ENCODE peak calls at places on chromosomes 3 and 15, in eight cellular contexts. M is HFFc6, K is RWPE1, V is aorta, P is HuH-7, A is cardiac fibroblast, X is HS-5, J is T-helper 9 cell. G is an unnamed sample.

GRCh38 chr3:132652640-132653270 is 6.9 kb downstream of the ACAD11 start:
- DNase-seq in M (no peak), K (no peak), V (no peak), P (no peak), A (no peak), X (no peak), J (no peak), G (no peak)

GRCh38 chr3:50322386-50323091 is at the start of gene HYAL2:
- DNase-seq in M (no peak), K (no peak), V (no peak), P (no peak), A (peak; percentile 76), X (no peak), J (no peak), G (no peak)

GRCh38 chr3:189324538-189325138 is 152.9 kb downstream of the TPRG1 start:
- DNase-seq in M (peak; percentile 71), K (peak; percentile 77), V (no peak), P (peak; percentile 20), A (peak; percentile 67), X (peak; percentile 91), J (peak; percentile 68), G (peak; percentile 88)

GRCh38 chr3:168939651-168940238 is 723.8 kb downstream of the MECOM start:
- DNase-seq in M (no peak), K (no peak), V (no peak), P (no peak), A (no peak), X (no peak), J (no peak), G (no peak)

GRCh38 chr3:149479621-149480325 is 5.3 kb downstream of the TM4SF4 start:
- DNase-seq in M (no peak), K (no peak), V (no peak), P (no peak), A (peak; percentile 59), X (no peak), J (no peak), G (no peak)

GRCh38 chr3:177201707-177202397 is 4.6 kb upstream of the TBL1XR1 start:
- DNase-seq in M (no peak), K (peak; percentile 74), V (no peak), P (no peak), A (no peak), X (no peak), J (peak; percentile 13), G (no peak)

GRCh38 chr15:32721594-32721993 is 3.8 kb downstream of the GREM1 start:
- DNase-seq in M (no peak), K (no peak), V (no peak), P (no peak), A (no peak), X (no peak), J (no peak), G (no peak)

GRCh38 chr3:107660316-107660976 is 137.7 kb downstream of the BBX start:
- DNase-seq in M (peak; percentile 41), K (no peak), V (no peak), P (no peak), A (peak; percentile 78), X (no peak), J (no peak), G (peak; percentile 57)

GRCh38 chr15:66591322-66591862 is 25.6 kb upstream of the LCTL start:
- DNase-seq in M (no peak), K (no peak), V (no peak), P (no peak), A (no peak), X (no peak), J (no peak), G (no peak)

GRCh38 chr3:108391917-108392585 is 95.7 kb downstream of the HHLA2 start:
- DNase-seq in M (no peak), K (no peak), V (no peak), P (no peak), A (peak; percentile 56), X (peak; percentile 10), J (no peak), G (no peak)

GRCh38 chr3:116423365-116423764 is 21.9 kb downstream of the LSAMP start:
- DNase-seq in M (no peak), K (no peak), V (no peak), P (no peak), A (no peak), X (no peak), J (no peak), G (no peak)

GRCh38 chr15:100910119-100910518 is 9.0 kb upstream of the LRRK1 start:
- DNase-seq in M (no peak), K (no peak), V (peak; percentile 38), P (no peak), A (no peak), X (no peak), J (no peak), G (no peak)

GRCh38 chr15:95284933-95285401 is 1045.5 kb upstream of the NR2F2 start:
- DNase-seq in M (peak; percentile 31), K (no peak), V (no peak), P (no peak), A (peak; percentile 88), X (no peak), J (no peak), G (no peak)

GRCh38 chr15:74656935-74657535 is 38.8 kb downstream of the EDC3 start:
- DNase-seq in M (no peak), K (no peak), V (no peak), P (no peak), A (no peak), X (no peak), J (no peak), G (no peak)

GRCh38 chr3:76826915-76827314 is 213.0 kb upstream of the ROBO2 start:
- DNase-seq in M (no peak), K (no peak), V (no peak), P (no peak), A (no peak), X (no peak), J (no peak), G (peak; percentile 19)

GRCh38 chr3:41131224-41131623 is 68.1 kb upstream of the CTNNB1 start:
- DNase-seq in M (peak; percentile 25), K (peak; percentile 81), V (no peak), P (no peak), A (no peak), X (no peak), J (no peak), G (no peak)

GRCh38 chr3:182331356-182331755 is 461.9 kb upstream of the ATP11B start:
- DNase-seq in M (no peak), K (no peak), V (no peak), P (no peak), A (no peak), X (peak; percentile 13), J (no peak), G (no peak)

GRCh38 chr3:190013943-190014924 is 106.5 kb downstream of the P3H2 start:
- DNase-seq in M (no peak), K (peak; percentile 34), V (no peak), P (peak; percentile 22), A (no peak), X (no peak), J (no peak), G (no peak)

GRCh38 chr15:92733934-92734521 is 78.5 kb upstream of the FAM174B start:
- DNase-seq in M (no peak), K (no peak), V (no peak), P (no peak), A (peak; percentile 35), X (no peak), J (no peak), G (peak; percentile 26)

GRCh38 chr3:130831716-130832400 is 62.0 kb upstream of the ATP2C1 start:
- DNase-seq in M (no peak), K (no peak), V (no peak), P (no peak), A (no peak), X (no peak), J (no peak), G (no peak)

GRCh38 chr3:156963096-156963495 is 136.9 kb downstream of the LEKR1 start:
- DNase-seq in M (no peak), K (no peak), V (no peak), P (no peak), A (no peak), X (no peak), J (no peak), G (no peak)

GRCh38 chr15:97482521-97482920 is 478.0 kb upstream of the ARRDC4 start:
- DNase-seq in M (no peak), K (no peak), V (no peak), P (peak; percentile 1), A (no peak), X (no peak), J (no peak), G (no peak)

GRCh38 chr3:72848703-72849081 is 447 bp upstream of the SHQ1 start:
- DNase-seq in M (peak; percentile 5), K (no peak), V (no peak), P (no peak), A (no peak), X (no peak), J (peak; percentile 20), G (no peak)

GRCh38 chr3:147117631-147118030 is 288.7 kb downstream of the ZIC4 start:
- DNase-seq in M (no peak), K (no peak), V (no peak), P (no peak), A (no peak), X (no peak), J (no peak), G (no peak)

GRCh38 chr15:77786181-77786890 is 153.6 kb upstream of the LINGO1 start:
- DNase-seq in M (no peak), K (no peak), V (no peak), P (no peak), A (no peak), X (no peak), J (no peak), G (no peak)

G was measured in hepatocyte.